ENCODE peak calls at places on chromosomes 6 and 20, in nine cellular contexts. One of them, this sample, is unnamed.

GRCh38 chr20:62662422-62662821 is 20.1 kb downstream of the SLCO4A1 start:
- DNase-seq in upper lobe of left lung: no peak
- DNase-seq in heart right ventricle: no peak
- DNase-seq in kidney: no peak
- DNase-seq in suprapubic skin: no peak
- DNase-seq in lower lobe of right lung: no peak
- DNase-seq in A549: no peak
- DNase-seq in cardiac muscle cell: no peak
- DNase-seq in keratinocyte: no peak
- DNase-seq in this sample: no peak

GRCh38 chr20:61120595-61121515 is 131.2 kb upstream of the CDH4 start:
- DNase-seq in keratinocyte: peak; percentile 42
- DNase-seq in upper lobe of left lung: no peak
- DNase-seq in lower lobe of right lung: no peak
- DNase-seq in kidney: no peak
- DNase-seq in heart right ventricle: peak; percentile 34
- DNase-seq in suprapubic skin: no peak
- DNase-seq in A549: peak; percentile 92
- DNase-seq in cardiac muscle cell: peak; percentile 68
- DNase-seq in this sample: peak; percentile 49

GRCh38 chr20:64077876-64078551 is 1.3 kb downstream of the RGS19 start:
- DNase-seq in keratinocyte: no peak
- DNase-seq in heart right ventricle: no peak
- DNase-seq in upper lobe of left lung: no peak
- DNase-seq in kidney: no peak
- DNase-seq in A549: no peak
- DNase-seq in lower lobe of right lung: peak; percentile 74
- DNase-seq in suprapubic skin: no peak
- DNase-seq in cardiac muscle cell: no peak
- DNase-seq in this sample: no peak

GRCh38 chr20:45038747-45039469 is 62.0 kb downstream of the KCNS1 start:
- DNase-seq in heart right ventricle: no peak
- DNase-seq in suprapubic skin: no peak
- DNase-seq in kidney: no peak
- DNase-seq in lower lobe of right lung: no peak
- DNase-seq in A549: no peak
- DNase-seq in upper lobe of left lung: no peak
- DNase-seq in keratinocyte: no peak
- DNase-seq in cardiac muscle cell: no peak
- DNase-seq in this sample: no peak

GRCh38 chr6:148438593-148438992 is 96.0 kb downstream of the SASH1 start:
- DNase-seq in A549: no peak
- DNase-seq in cardiac muscle cell: no peak
- DNase-seq in lower lobe of right lung: no peak
- DNase-seq in upper lobe of left lung: no peak
- DNase-seq in suprapubic skin: no peak
- DNase-seq in keratinocyte: no peak
- DNase-seq in heart right ventricle: no peak
- DNase-seq in kidney: no peak
- DNase-seq in this sample: no peak

GRCh38 chr6:117547688-117548621 is 54.4 kb downstream of the GOPC start:
- DNase-seq in kidney: peak; percentile 89
- DNase-seq in upper lobe of left lung: peak; percentile 89
- DNase-seq in A549: no peak
- DNase-seq in lower lobe of right lung: peak; percentile 54
- DNase-seq in cardiac muscle cell: no peak
- DNase-seq in keratinocyte: no peak
- DNase-seq in heart right ventricle: peak; percentile 71
- DNase-seq in suprapubic skin: peak; percentile 73
- DNase-seq in this sample: peak; percentile 80

GRCh38 chr6:134480593-134480992 is 162.7 kb upstream of the SGK1 start:
- DNase-seq in upper lobe of left lung: no peak
- DNase-seq in kidney: no peak
- DNase-seq in keratinocyte: no peak
- DNase-seq in lower lobe of right lung: no peak
- DNase-seq in suprapubic skin: no peak
- DNase-seq in cardiac muscle cell: no peak
- DNase-seq in heart right ventricle: no peak
- DNase-seq in A549: no peak
- DNase-seq in this sample: no peak

GRCh38 chr20:44637490-44638372 is 13.8 kb downstream of the ADA start:
- DNase-seq in kidney: no peak
- DNase-seq in A549: no peak
- DNase-seq in heart right ventricle: peak; percentile 80
- DNase-seq in cardiac muscle cell: no peak
- DNase-seq in suprapubic skin: peak; percentile 83
- DNase-seq in lower lobe of right lung: no peak
- DNase-seq in keratinocyte: no peak
- DNase-seq in upper lobe of left lung: no peak
- DNase-seq in this sample: no peak

GRCh38 chr20:6007094-6007528 is 46.7 kb downstream of the LRRN4 start:
- DNase-seq in keratinocyte: no peak
- DNase-seq in lower lobe of right lung: no peak
- DNase-seq in suprapubic skin: no peak
- DNase-seq in kidney: no peak
- DNase-seq in A549: no peak
- DNase-seq in upper lobe of left lung: no peak
- DNase-seq in heart right ventricle: no peak
- DNase-seq in cardiac muscle cell: no peak
- DNase-seq in this sample: no peak

GRCh38 chr6:81774542-81774941 is 22.1 kb upstream of the TENT5A start:
- DNase-seq in A549: peak; percentile 17
- DNase-seq in keratinocyte: no peak
- DNase-seq in heart right ventricle: no peak
- DNase-seq in cardiac muscle cell: no peak
- DNase-seq in lower lobe of right lung: no peak
- DNase-seq in kidney: no peak
- DNase-seq in upper lobe of left lung: no peak
- DNase-seq in suprapubic skin: no peak
- DNase-seq in this sample: no peak

GRCh38 chr20:64053841-64054661 is 4.6 kb upstream of the SOX18 start:
- DNase-seq in suprapubic skin: no peak
- DNase-seq in lower lobe of right lung: peak; percentile 70
- DNase-seq in cardiac muscle cell: peak; percentile 59
- DNase-seq in A549: peak; percentile 68
- DNase-seq in keratinocyte: no peak
- DNase-seq in kidney: peak; percentile 92
- DNase-seq in upper lobe of left lung: no peak
- DNase-seq in heart right ventricle: peak; percentile 90
- DNase-seq in this sample: no peak

GRCh38 chr6:2947424-2947823 is 23.9 kb downstream of the SERPINB6 start:
- DNase-seq in heart right ventricle: no peak
- DNase-seq in suprapubic skin: no peak
- DNase-seq in kidney: no peak
- DNase-seq in keratinocyte: no peak
- DNase-seq in upper lobe of left lung: no peak
- DNase-seq in cardiac muscle cell: no peak
- DNase-seq in A549: no peak
- DNase-seq in lower lobe of right lung: no peak
- DNase-seq in this sample: no peak

GRCh38 chr20:60787264-60787663 is 464.8 kb upstream of the CDH4 start:
- DNase-seq in suprapubic skin: no peak
- DNase-seq in A549: no peak
- DNase-seq in keratinocyte: no peak
- DNase-seq in lower lobe of right lung: no peak
- DNase-seq in heart right ventricle: no peak
- DNase-seq in upper lobe of left lung: no peak
- DNase-seq in cardiac muscle cell: no peak
- DNase-seq in kidney: no peak
- DNase-seq in this sample: no peak

GRCh38 chr6:125310994-125311649 is 9.4 kb upstream of the HDDC2 start:
- DNase-seq in heart right ventricle: peak; percentile 47
- DNase-seq in keratinocyte: no peak
- DNase-seq in suprapubic skin: no peak
- DNase-seq in kidney: no peak
- DNase-seq in A549: peak; percentile 63
- DNase-seq in lower lobe of right lung: no peak
- DNase-seq in cardiac muscle cell: peak; percentile 76
- DNase-seq in upper lobe of left lung: no peak
- DNase-seq in this sample: no peak

GRCh38 chr20:47498606-47499005 is 3.1 kb upstream of the NCOA3 start:
- DNase-seq in kidney: no peak
- DNase-seq in suprapubic skin: peak; percentile 10
- DNase-seq in keratinocyte: no peak
- DNase-seq in A549: no peak
- DNase-seq in upper lobe of left lung: no peak
- DNase-seq in heart right ventricle: no peak
- DNase-seq in cardiac muscle cell: no peak
- DNase-seq in lower lobe of right lung: no peak
- DNase-seq in this sample: no peak

GRCh38 chr6:93784794-93785757 is 365.7 kb upstream of the EPHA7 start:
- DNase-seq in A549: peak; percentile 31
- DNase-seq in keratinocyte: no peak
- DNase-seq in upper lobe of left lung: no peak
- DNase-seq in heart right ventricle: no peak
- DNase-seq in suprapubic skin: no peak
- DNase-seq in lower lobe of right lung: no peak
- DNase-seq in kidney: no peak
- DNase-seq in cardiac muscle cell: no peak
- DNase-seq in this sample: no peak

DNA sequence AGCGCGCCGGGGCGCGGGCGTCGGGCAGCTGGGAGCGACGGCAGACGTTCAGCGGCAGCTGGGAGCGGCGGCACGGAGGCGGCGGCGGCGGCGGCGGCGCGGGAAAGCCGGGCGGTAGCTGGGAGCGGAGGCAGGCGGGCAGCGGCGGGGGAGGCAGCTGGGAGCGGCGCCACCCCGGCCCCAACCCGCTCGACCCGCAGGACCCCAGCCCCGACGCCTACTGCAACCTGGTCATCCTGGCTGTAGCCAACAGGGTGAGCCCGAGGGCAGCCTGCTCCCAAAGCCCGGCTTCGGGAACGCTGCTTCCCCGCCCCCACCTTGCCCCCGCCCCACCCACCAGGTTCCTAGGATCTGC is 8.9 kb downstream of the CCM2L start:
- DNase-seq in suprapubic skin: no peak
- DNase-seq in A549: peak; percentile 27
- DNase-seq in upper lobe of left lung: peak; percentile 88
- DNase-seq in lower lobe of right lung: peak; percentile 43
- DNase-seq in heart right ventricle: no peak
- DNase-seq in keratinocyte: no peak
- DNase-seq in cardiac muscle cell: peak; percentile 52
- DNase-seq in kidney: no peak
- DNase-seq in this sample: no peak
- H3K27ac ChIP-seq in suprapubic skin: no peak overlapping the region
- H3K27ac ChIP-seq in A549: peak overlapping the region; percentile 70
- H3K27ac ChIP-seq in upper lobe of left lung: no peak overlapping the region
- H3K27ac ChIP-seq in lower lobe of right lung: no peak overlapping the region
- H3K27ac ChIP-seq in heart right ventricle: peak overlapping the region; percentile 2
- H3K27ac ChIP-seq in keratinocyte: no peak overlapping the region
- H3K27ac ChIP-seq in cardiac muscle cell: no peak overlapping the region
- H3K27ac ChIP-seq in kidney: no peak overlapping the region
- H3K27ac ChIP-seq in this sample: no peak overlapping the region

DNA sequence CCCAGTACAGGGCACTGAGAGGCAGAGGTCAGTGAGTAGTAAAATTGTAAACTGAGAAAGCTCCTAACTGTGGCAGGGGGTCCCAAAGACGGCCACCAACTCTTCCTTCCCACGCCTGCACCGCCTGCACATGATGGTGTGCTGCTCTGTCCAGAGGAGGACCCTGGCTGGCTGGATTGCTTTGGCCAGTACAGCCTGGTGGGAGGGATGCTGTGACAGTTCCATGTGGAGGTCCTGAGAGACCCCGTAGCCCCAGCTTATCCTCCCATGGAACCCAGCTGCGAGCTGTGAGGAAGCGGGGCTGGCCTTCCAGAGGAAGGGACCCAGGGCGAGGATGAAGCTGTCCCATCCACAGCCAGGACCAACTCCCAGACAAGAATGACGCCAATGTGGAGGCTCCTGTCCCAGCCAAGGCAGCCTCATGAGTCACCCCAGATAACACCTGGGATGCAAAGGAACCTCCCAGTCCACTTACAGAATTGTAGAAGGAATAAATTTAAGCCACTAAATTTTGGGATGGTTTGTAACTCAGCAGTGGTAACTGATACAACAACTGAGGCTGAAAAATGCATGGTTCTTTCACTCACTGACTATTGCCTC is 2.0 kb upstream of the ACSS1 start:
- DNase-seq in suprapubic skin: peak; percentile 49
- DNase-seq in A549: no peak
- DNase-seq in lower lobe of right lung: no peak
- DNase-seq in cardiac muscle cell: no peak
- DNase-seq in heart right ventricle: no peak
- DNase-seq in keratinocyte: no peak
- DNase-seq in upper lobe of left lung: no peak
- DNase-seq in kidney: peak; percentile 59
- DNase-seq in this sample: peak; percentile 49
- TF ChIP-seq CTCF in suprapubic skin: no peak
- TF ChIP-seq CTCF in A549: no peak
- TF ChIP-seq CTCF in lower lobe of right lung: no peak
- TF ChIP-seq CTCF in cardiac muscle cell: no peak
- TF ChIP-seq CTCF in heart right ventricle: no peak
- TF ChIP-seq CTCF in keratinocyte: no peak
- TF ChIP-seq CTCF in upper lobe of left lung: no peak
- TF ChIP-seq CTCF in kidney: no peak
- TF ChIP-seq CTCF in this sample: no peak

GRCh38 chr6:138691595-138692057 is 81.9 kb upstream of the CCDC28A start:
- DNase-seq in A549: peak; percentile 9
- DNase-seq in kidney: no peak
- DNase-seq in suprapubic skin: no peak
- DNase-seq in lower lobe of right lung: no peak
- DNase-seq in heart right ventricle: no peak
- DNase-seq in keratinocyte: no peak
- DNase-seq in cardiac muscle cell: peak; percentile 32
- DNase-seq in upper lobe of left lung: no peak
- DNase-seq in this sample: no peak
- H3K27ac ChIP-seq in A549: peak overlapping the region; percentile 97
- H3K27ac ChIP-seq in kidney: peak overlapping the region; percentile 48
- H3K27ac ChIP-seq in suprapubic skin: peak overlapping the region; percentile 91
- H3K27ac ChIP-seq in lower lobe of right lung: peak overlapping the region; percentile 84
- H3K27ac ChIP-seq in heart right ventricle: peak overlapping the region; percentile 20
- H3K27ac ChIP-seq in keratinocyte: peak overlapping the region; percentile 94
- H3K27ac ChIP-seq in cardiac muscle cell: no peak overlapping the region
- H3K27ac ChIP-seq in upper lobe of left lung: peak overlapping the region; percentile 77
- H3K27ac ChIP-seq in this sample: no peak overlapping the region

GRCh38 chr6:44111434-44112417 is 15.5 kb downstream of the MRPL14 start:
- DNase-seq in keratinocyte: no peak
- DNase-seq in lower lobe of right lung: no peak
- DNase-seq in kidney: no peak
- DNase-seq in heart right ventricle: no peak
- DNase-seq in upper lobe of left lung: no peak
- DNase-seq in cardiac muscle cell: no peak
- DNase-seq in suprapubic skin: no peak
- DNase-seq in A549: no peak
- DNase-seq in this sample: no peak

GRCh38 chr6:44115866-44116265 is 11.4 kb downstream of the MRPL14 start:
- DNase-seq in upper lobe of left lung: no peak
- DNase-seq in A549: no peak
- DNase-seq in kidney: no peak
- DNase-seq in lower lobe of right lung: no peak
- DNase-seq in heart right ventricle: no peak
- DNase-seq in suprapubic skin: no peak
- DNase-seq in keratinocyte: peak; percentile 68
- DNase-seq in cardiac muscle cell: no peak
- DNase-seq in this sample: no peak

GRCh38 chr6:44110005-44110681 is 17.1 kb downstream of the MRPL14 start:
- DNase-seq in upper lobe of left lung: no peak
- DNase-seq in suprapubic skin: no peak
- DNase-seq in lower lobe of right lung: no peak
- DNase-seq in heart right ventricle: peak; percentile 34
- DNase-seq in keratinocyte: no peak
- DNase-seq in A549: no peak
- DNase-seq in cardiac muscle cell: no peak
- DNase-seq in kidney: no peak
- DNase-seq in this sample: no peak

GRCh38 chr6:44110966-44111365 is 16.3 kb downstream of the MRPL14 start:
- DNase-seq in A549: no peak
- DNase-seq in kidney: no peak
- DNase-seq in upper lobe of left lung: no peak
- DNase-seq in lower lobe of right lung: no peak
- DNase-seq in cardiac muscle cell: no peak
- DNase-seq in heart right ventricle: no peak
- DNase-seq in keratinocyte: no peak
- DNase-seq in suprapubic skin: no peak
- DNase-seq in this sample: no peak

GRCh38 chr6:44113396-44113795 is 13.9 kb downstream of the MRPL14 start:
- DNase-seq in cardiac muscle cell: no peak
- DNase-seq in kidney: no peak
- DNase-seq in A549: no peak
- DNase-seq in keratinocyte: no peak
- DNase-seq in heart right ventricle: no peak
- DNase-seq in lower lobe of right lung: no peak
- DNase-seq in upper lobe of left lung: no peak
- DNase-seq in suprapubic skin: no peak
- DNase-seq in this sample: no peak
- TF ChIP-seq CTCF in cardiac muscle cell: peak; percentile 12
- TF ChIP-seq CTCF in kidney: no peak
- TF ChIP-seq CTCF in A549: no peak
- TF ChIP-seq CTCF in keratinocyte: peak; percentile 16
- TF ChIP-seq CTCF in heart right ventricle: no peak
- TF ChIP-seq CTCF in lower lobe of right lung: no peak
- TF ChIP-seq CTCF in upper lobe of left lung: no peak
- TF ChIP-seq CTCF in suprapubic skin: no peak
- TF ChIP-seq CTCF in this sample: no peak

This sample was measured in coronary artery.